ENCODE peak calls at places on chromosomes 5 and 9, in eight cellular contexts. V is choroid plexus epithelial cell; D is activated effector memory CD4-positive, alpha-beta T cell treated with Interleukin-2 at 50 U/mL for 16 hours; M is KG1; R is fibroblast of the conjunctiva; G is pancreas; Z is NCI-H1092; X is cardiac septum. Y is an unnamed sample.

GRCh38 chr5:106601605-106602004 is 1069.1 kb downstream of the EFNA5 start:
- DNase-seq in V (peak; percentile 10), D (no peak), M (no peak), R (no peak), G (no peak), Z (no peak), X (no peak), Y (no peak)

GRCh38 chr9:76818271-76818670 is 54.0 kb downstream of the PCA3 start:
- DNase-seq in V (peak; percentile 96), D (no peak), M (no peak), R (peak; percentile 96), G (no peak), Z (no peak), X (no peak), Y (no peak)

GRCh38 chr9:38339496-38339895 is 53.0 kb upstream of the ALDH1B1 start:
- DNase-seq in V (peak; percentile 46), D (no peak), M (no peak), R (peak; percentile 67), G (no peak), Z (no peak), X (no peak), Y (no peak)

GRCh38 chr9:109349431-109349846 is 28.6 kb upstream of the EPB41L4B start:
- DNase-seq in V (peak; percentile 92), D (no peak), M (no peak), R (peak; percentile 39), G (no peak), Z (no peak), X (no peak), Y (no peak)

GRCh38 chr9:114691046-114691955 is 9.3 kb upstream of the TEX48 start:
- DNase-seq in V (peak; percentile 86), D (peak; percentile 68), M (no peak), R (peak; percentile 49), G (no peak), Z (no peak), X (no peak), Y (no peak)

GRCh38 chr5:106072208-106072607 is 1598.5 kb downstream of the EFNA5 start:
- DNase-seq in V (no peak), D (no peak), M (no peak), R (no peak), G (no peak), Z (no peak), X (no peak), Y (no peak)

GRCh38 chr9:93645921-93646639 is 69.7 kb downstream of the PHF2 start:
- DNase-seq in V (no peak), D (no peak), M (no peak), R (no peak), G (peak; percentile 40), Z (no peak), X (peak; percentile 27), Y (no peak)

GRCh38 chr5:83077662-83078261 is 415 bp downstream of the XRCC4 start:
- DNase-seq in V (peak; percentile 33), D (no peak), M (peak; percentile 95), R (no peak), G (no peak), Z (no peak), X (no peak), Y (no peak)

GRCh38 chr9:88988796-88989641 is 2.2 kb upstream of the S1PR3 start:
- DNase-seq in V (peak; percentile 82), D (no peak), M (no peak), R (no peak), G (no peak), Z (no peak), X (peak; percentile 36), Y (peak; percentile 83)

GRCh38 chr5:32500206-32500605 is 55.7 kb upstream of the ZFR start:
- DNase-seq in V (no peak), D (no peak), M (no peak), R (no peak), G (no peak), Z (no peak), X (no peak), Y (no peak)

GRCh38 chr9:128053560-128053959 is 13.6 kb downstream of the NAIF1 start:
- DNase-seq in V (no peak), D (no peak), M (no peak), R (no peak), G (no peak), Z (no peak), X (peak; percentile 79), Y (peak; percentile 92)

GRCh38 chr5:112687306-112687705 is 50.4 kb upstream of the APC start:
- DNase-seq in V (no peak), D (no peak), M (no peak), R (no peak), G (no peak), Z (no peak), X (no peak), Y (no peak)

GRCh38 chr5:174636081-174636480 is 88.3 kb upstream of the MSX2 start:
- DNase-seq in V (no peak), D (no peak), M (no peak), R (no peak), G (no peak), Z (no peak), X (no peak), Y (no peak)

GRCh38 chr9:33112099-33112498 is 35.6 kb upstream of the SMU1 start:
- DNase-seq in V (no peak), D (no peak), M (no peak), R (no peak), G (no peak), Z (no peak), X (no peak), Y (no peak)

GRCh38 chr9:133777871-133778270 is 39.7 kb upstream of the SARDH start:
- DNase-seq in V (no peak), D (no peak), M (no peak), R (no peak), G (peak; percentile 63), Z (no peak), X (no peak), Y (no peak)

GRCh38 chr9:6237267-6237666 is 21.7 kb downstream of the IL33 start:
- DNase-seq in V (no peak), D (no peak), M (no peak), R (no peak), G (no peak), Z (no peak), X (no peak), Y (no peak)

GRCh38 chr9:79968533-79968932 is 396.8 kb downstream of the TLE4 start:
- DNase-seq in V (no peak), D (no peak), M (no peak), R (no peak), G (no peak), Z (no peak), X (no peak), Y (no peak)

GRCh38 chr5:135813758-135814157 is 20.7 kb upstream of the SLC25A48 start:
- DNase-seq in V (no peak), D (no peak), M (no peak), R (no peak), G (no peak), Z (no peak), X (no peak), Y (no peak)

GRCh38 chr5:71882826-71883744 is 164.0 kb downstream of the CARTPT start:
- DNase-seq in V (no peak), D (no peak), M (no peak), R (peak; percentile 20), G (no peak), Z (no peak), X (no peak), Y (no peak)

GRCh38 chr5:50958852-50959457 is 292.5 kb downstream of the PARP8 start:
- DNase-seq in V (peak; percentile 69), D (no peak), M (no peak), R (peak; percentile 10), G (no peak), Z (peak; percentile 38), X (no peak), Y (peak; percentile 43)

GRCh38 chr9:134297082-134297415 is 29.2 kb upstream of the RXRA start:
- DNase-seq in V (no peak), D (no peak), M (no peak), R (no peak), G (peak; percentile 35), Z (no peak), X (no peak), Y (no peak)

GRCh38 chr5:150245111-150245789 is 44.3 kb downstream of the CAMK2A start:
- DNase-seq in V (peak; percentile 13), D (no peak), M (no peak), R (no peak), G (peak; percentile 50), Z (no peak), X (peak; percentile 90), Y (no peak)

GRCh38 chr5:131389096-131389868 is 125.4 kb downstream of the CDC42SE2 start:
- DNase-seq in V (no peak), D (no peak), M (no peak), R (no peak), G (no peak), Z (no peak), X (no peak), Y (no peak)

GRCh38 chr5:178203670-178204204 is 596 bp upstream of the HNRNPAB start:
- DNase-seq in V (no peak), D (no peak), M (no peak), R (no peak), G (no peak), Z (no peak), X (no peak), Y (no peak)

GRCh38 chr9:137865581-137866145 is 11.9 kb upstream of the CACNA1B start:
- DNase-seq in V (no peak), D (no peak), M (no peak), R (no peak), G (no peak), Z (no peak), X (no peak), Y (no peak)

GRCh38 chr5:68374770-68375518 is 159.4 kb downstream of the PIK3R1 start:
- DNase-seq in V (no peak), D (no peak), M (no peak), R (no peak), G (no peak), Z (no peak), X (no peak), Y (peak; percentile 44)

GRCh38 chr5:138337685-138338410 is at the start of gene FAM53C:
- DNase-seq in V (peak; percentile 96), D (peak; percentile 87), M (peak; percentile 72), R (peak; percentile 82), G (peak; percentile 98), Z (peak; percentile 81), X (peak; percentile 97), Y (peak; percentile 82)

GRCh38 chr5:176203086-176203485 is 35.1 kb upstream of the SIMC1 start:
- DNase-seq in V (no peak), D (no peak), M (no peak), R (no peak), G (no peak), Z (no peak), X (no peak), Y (no peak)

GRCh38 chr5:82096249-82096648 is 124.4 kb downstream of the ATG10 start:
- DNase-seq in V (no peak), D (no peak), M (no peak), R (no peak), G (no peak), Z (no peak), X (no peak), Y (no peak)

GRCh38 chr5:181044662-181045305 is 4.7 kb downstream of the BTNL9 start:
- DNase-seq in V (no peak), D (no peak), M (no peak), R (no peak), G (no peak), Z (no peak), X (no peak), Y (no peak)

GRCh38 chr9:77648458-77649108 is 461 bp upstream of the GNA14 start:
- DNase-seq in V (peak; percentile 24), D (no peak), M (no peak), R (no peak), G (peak; percentile 91), Z (peak; percentile 41), X (peak; percentile 79), Y (peak; percentile 30)

GRCh38 chr5:62985749-62986148 is 407.1 kb downstream of the LRRC70 start:
- DNase-seq in V (no peak), D (no peak), M (no peak), R (no peak), G (no peak), Z (no peak), X (no peak), Y (no peak)

GRCh38 chr5:117488976-117489500 is 914.4 kb upstream of the SEMA6A start:
- DNase-seq in V (no peak), D (no peak), M (no peak), R (no peak), G (no peak), Z (peak; percentile 82), X (no peak), Y (no peak)

GRCh38 chr9:112158629-112159228 is 16.4 kb downstream of the SUSD1 start:
- DNase-seq in V (no peak), D (no peak), M (no peak), R (no peak), G (no peak), Z (no peak), X (no peak), Y (no peak)